ENCODE peak calls at places on chromosomes 1 and 21, in ten cellular contexts. J is colonic mucosa; C is iris pigment epithelial cell; F is effector CD4-positive, alpha-beta T cell; T is stimulated activated naive B cell treated with anti-CD40 and anti-IgM and Interleukin-4, amounts not matched to agents 10 μg/mL and 1 μg/mL and 100 μg/mL, for 72 hours; H is stimulated activated CD8-positive, alpha-beta memory T cell treated with anti-CD3 and anti-CD28 coated beads, Interleukin-7, amount 100 ng/mL, for 1 hour; Q is glutamatergic neuron; V is astrocyte of the spinal cord; B is choroid plexus epithelial cell; M is stimulated activated CD4-positive, alpha-beta T cell treated with anti-CD3 and anti-CD28 coated beads, Interleukin-4, amount 100 ng/mL, for 24 hours. U is an unnamed sample.
A peak's percentile ranks its signal among the peaks of the same experiment; 100 is the strongest.

GRCh38 chr1:28804071-28804470 is 7.9 kb upstream of the OPRD1 start:
- DNase-seq in T (no peak), J (no peak), M (no peak), C (no peak), F (no peak), B (no peak), H (no peak), Q (no peak), V (no peak), U (no peak)

GRCh38 chr1:80217377-80217986 is 1211.0 kb upstream of the ADGRL4 start:
- DNase-seq in H (no peak), T (no peak), B (peak; percentile 79), V (peak; percentile 73), J (no peak), C (peak; percentile 50), M (no peak), Q (no peak), F (no peak), U (no peak)

GRCh38 chr1:5994713-5995621 is 2.7 kb upstream of the NPHP4 start:
- DNase-seq in T (peak; percentile 33), J (peak; percentile 27), M (peak; percentile 57), Q (peak; percentile 10), B (no peak), F (peak; percentile 54), C (no peak), V (no peak), H (peak; percentile 32), U (peak; percentile 49)

GRCh38 chr1:228152097-228152917 is 2.6 kb downstream of the GJC2 start:
- DNase-seq in C (no peak), B (no peak), T (no peak), V (no peak), Q (no peak), F (no peak), H (no peak), J (no peak), M (no peak), U (peak; percentile 1)

GRCh38 chr1:164263540-164263939 is 295.4 kb upstream of the PBX1 start:
- DNase-seq in Q (no peak), F (no peak), H (no peak), M (no peak), T (no peak), J (no peak), C (peak; percentile 3), B (no peak), V (no peak), U (no peak)

GRCh38 chr1:168498159-168498609 is 45.6 kb downstream of the XCL2 start:
- DNase-seq in V (peak; percentile 57), F (no peak), T (no peak), H (no peak), M (no peak), J (no peak), Q (no peak), C (peak; percentile 51), B (peak; percentile 45), U (no peak)

GRCh38 chr21:34337741-34338140 is 26.1 kb upstream of the KCNE2 start:
- DNase-seq in B (peak; percentile 33), T (no peak), F (no peak), H (no peak), C (peak; percentile 45), M (no peak), V (no peak), J (no peak), Q (no peak), U (no peak)

GRCh38 chr1:94385354-94385947 is 32.7 kb upstream of the ABCD3 start:
- DNase-seq in T (no peak), F (no peak), Q (no peak), M (peak; percentile 12), B (no peak), V (no peak), J (peak; percentile 37), C (no peak), H (no peak), U (no peak)

GRCh38 chr1:94325379-94326302 is 88.3 kb upstream of the ARHGAP29 start:
- DNase-seq in V (peak; percentile 99), T (no peak), H (no peak), M (no peak), J (no peak), F (no peak), C (peak; percentile 99), Q (no peak), B (peak; percentile 99), U (no peak)

U was measured in GM06990.